ENCODE peak calls at places on chromosomes 5 and 9, in six cellular contexts. W is activated CD4-positive, alpha-beta T cell treated with anti-CD3 and anti-CD28 coated beads for 4 hours; I is GM04504; V is cardiac septum; S is HL-60; Q is HAP-1. B is an unnamed sample.

GRCh38 chr5:50667653-50668403 is 1.4 kb downstream of the PARP8 start:
- DNase-seq in I (no peak), W (peak; percentile 87), S (no peak), Q (peak; percentile 33), V (peak; percentile 81), B (peak; percentile 2)

GRCh38 chr5:105953616-105954015 is 1717.1 kb downstream of the EFNA5 start:
- DNase-seq in S (no peak), Q (no peak), I (no peak), W (no peak), V (no peak), B (no peak)

GRCh38 chr9:117414220-117414905 is 494 bp downstream of the ASTN2 start:
- DNase-seq in I (no peak), V (no peak), Q (no peak), S (no peak), W (no peak), B (no peak)

GRCh38 chr5:135505973-135506372 is 29.8 kb downstream of the NEUROG1 start:
- DNase-seq in Q (no peak), S (no peak), W (no peak), V (no peak), I (no peak), B (no peak)

GRCh38 chr5:111635151-111635945 is 121.6 kb downstream of the NREP start:
- DNase-seq in I (no peak), W (no peak), S (no peak), Q (no peak), V (no peak), B (no peak)

GRCh38 chr9:22040760-22041159 is 31.7 kb upstream of the CDKN2B start:
- DNase-seq in V (no peak), Q (no peak), W (no peak), I (peak; percentile 70), S (no peak), B (no peak)

GRCh38 chr5:52950686-52951085 is 38.5 kb upstream of the ITGA2 start:
- DNase-seq in V (no peak), S (no peak), Q (no peak), I (no peak), W (no peak), B (no peak)

GRCh38 chr9:95018099-95018927 is 291.8 kb downstream of the AOPEP start:
- DNase-seq in I (peak; percentile 90), V (no peak), Q (peak; percentile 55), S (no peak), W (no peak), B (peak; percentile 32)

GRCh38 chr9:88532320-88532719 is 2.7 kb upstream of the NXNL2 start:
- DNase-seq in V (no peak), Q (peak; percentile 40), W (no peak), S (peak; percentile 68), I (no peak), B (peak; percentile 1)

GRCh38 chr9:96071245-96072124 is 196.0 kb downstream of the ERCC6L2 start:
- DNase-seq in I (peak; percentile 5), W (no peak), Q (no peak), S (no peak), V (no peak), B (no peak)

GRCh38 chr9:7520396-7520795 is 279.2 kb downstream of the DMAC1 start:
- DNase-seq in V (no peak), S (no peak), Q (no peak), I (no peak), W (no peak), B (no peak)

GRCh38 chr9:5531251-5531972 is 21.1 kb downstream of the PDCD1LG2 start:
- DNase-seq in I (no peak), Q (peak; percentile 59), S (no peak), V (no peak), W (no peak), B (no peak)

GRCh38 chr5:135491038-135491551 is 38.9 kb upstream of the TIFAB start:
- DNase-seq in Q (no peak), W (no peak), S (no peak), I (no peak), V (no peak), B (no peak)

GRCh38 chr9:135588886-135589595 is 27.5 kb downstream of the PAEP start:
- DNase-seq in I (no peak), S (no peak), V (no peak), Q (no peak), W (no peak), B (no peak)

GRCh38 chr9:70259512-70259802 is 679 bp downstream of the SMC5 start:
- DNase-seq in V (no peak), I (no peak), S (no peak), W (no peak), Q (no peak), B (no peak)

GRCh38 chr9:83620841-83621636 is 1.9 kb upstream of the IDNK start:
- DNase-seq in S (peak; percentile 40), W (peak; percentile 30), V (no peak), Q (peak; percentile 45), I (peak; percentile 23), B (no peak)

GRCh38 chr9:16901589-16901988 is 31.1 kb upstream of the BNC2 start:
- DNase-seq in Q (no peak), V (no peak), W (no peak), S (no peak), I (no peak), B (no peak)

GRCh38 chr5:152072076-152072475 is 147.4 kb upstream of the GLRA1 start:
- DNase-seq in Q (no peak), V (no peak), I (no peak), S (no peak), W (no peak), B (no peak)